ENCODE peak calls at places on chromosome 18, in ten cellular contexts. F is adrenal gland; W is naive thymus-derived CD4-positive, alpha-beta T cell; T is OCI-LY7; Q is left ventricle myocardium inferior; M is HCT116; X is GM23248; O is lung; E is uterus; S is Peyer's patch. I is an unnamed sample.

GRCh38 chr18:70600225-70600925 is 311.5 kb downstream of the SOCS6 start:
- DNase-seq in F (no peak), W (no peak), T (no peak), Q (no peak), M (no peak), X (no peak), O (no peak), E (no peak), S (no peak), I (no peak)

GRCh38 chr18:34222025-34222395 is 2.7 kb downstream of the NOL4 start:
- DNase-seq in F (no peak), W (no peak), T (no peak), Q (no peak), M (no peak), X (peak; percentile 9), O (no peak), E (no peak), S (no peak), I (no peak)

GRCh38 chr18:66582151-66582550 is 21.7 kb downstream of the CDH19 start:
- DNase-seq in F (no peak), W (no peak), T (no peak), Q (no peak), M (no peak), X (no peak), O (no peak), E (no peak), S (no peak), I (no peak)

GRCh38 chr18:56973487-56973886 is 173.4 kb upstream of the BOD1L2 start:
- DNase-seq in F (no peak), W (no peak), T (no peak), Q (no peak), M (no peak), X (peak; percentile 29), O (no peak), E (no peak), S (no peak), I (no peak)

GRCh38 chr18:43277164-43277600 is at the start of gene SYT4:
- DNase-seq in F (peak; percentile 55), W (no peak), T (no peak), Q (peak; percentile 26), M (no peak), X (peak; percentile 63), O (no peak), E (no peak), S (no peak), I (no peak)

GRCh38 chr18:12293831-12294230 is 14.2 kb upstream of the TUBB6 start:
- DNase-seq in F (no peak), W (no peak), T (no peak), Q (no peak), M (no peak), X (no peak), O (no peak), E (no peak), S (no peak), I (no peak)

GRCh38 chr18:36532394-36532793 is 234.9 kb downstream of the FHOD3 start:
- DNase-seq in F (no peak), W (no peak), T (no peak), Q (no peak), M (no peak), X (peak; percentile 88), O (no peak), E (no peak), S (no peak), I (no peak)

GRCh38 chr18:58484989-58485962 is 143.6 kb downstream of the ALPK2 start:
- DNase-seq in F (no peak), W (no peak), T (no peak), Q (no peak), M (no peak), X (no peak), O (no peak), E (no peak), S (no peak), I (no peak)

GRCh38 chr18:74194691-74195090 is 46.4 kb downstream of the TIMM21 start:
- DNase-seq in F (no peak), W (no peak), T (no peak), Q (no peak), M (no peak), X (peak; percentile 42), O (no peak), E (no peak), S (no peak), I (no peak)

GRCh38 chr18:45386256-45386655 is 229.0 kb upstream of the SLC14A2 start:
- DNase-seq in F (no peak), W (no peak), T (peak; percentile 6), Q (no peak), M (no peak), X (peak; percentile 48), O (no peak), E (peak; percentile 29), S (no peak), I (no peak)

GRCh38 chr18:13558132-13558531 is 168.2 kb downstream of the FAM210A start:
- DNase-seq in F (no peak), W (no peak), T (peak; percentile 84), Q (peak; percentile 52), M (peak; percentile 31), X (peak; percentile 49), O (no peak), E (no peak), S (peak; percentile 73), I (peak; percentile 57)

GRCh38 chr18:32308493-32309120 is 118.8 kb downstream of the MEP1B start:
- DNase-seq in F (peak; percentile 29), W (no peak), T (no peak), Q (no peak), M (peak; percentile 72), X (peak; percentile 85), O (no peak), E (peak; percentile 57), S (no peak), I (no peak)

GRCh38 chr18:1784113-1784512 is 787.2 kb downstream of the METTL4 start:
- DNase-seq in F (no peak), W (no peak), T (no peak), Q (no peak), M (no peak), X (no peak), O (no peak), E (no peak), S (no peak), I (no peak)

GRCh38 chr18:9722691-9723090 is 14.6 kb downstream of the RAB31 start:
- DNase-seq in F (no peak), W (no peak), T (peak; percentile 12), Q (no peak), M (no peak), X (peak; percentile 27), O (no peak), E (no peak), S (peak; percentile 81), I (no peak)

GRCh38 chr18:46268662-46269061 is 164.5 kb downstream of the HAUS1 start:
- DNase-seq in F (no peak), W (no peak), T (no peak), Q (peak; percentile 44), M (no peak), X (no peak), O (no peak), E (no peak), S (no peak), I (no peak)

GRCh38 chr18:31736630-31737029 is 24.1 kb downstream of the SLC25A52 start:
- DNase-seq in F (peak; percentile 5), W (no peak), T (peak; percentile 6), Q (no peak), M (no peak), X (no peak), O (no peak), E (no peak), S (no peak), I (no peak)

GRCh38 chr18:36493349-36494281 is 196.1 kb downstream of the FHOD3 start:
- DNase-seq in F (no peak), W (no peak), T (no peak), Q (peak; percentile 28), M (no peak), X (peak; percentile 72), O (no peak), E (no peak), S (peak; percentile 64), I (no peak)

DNA sequence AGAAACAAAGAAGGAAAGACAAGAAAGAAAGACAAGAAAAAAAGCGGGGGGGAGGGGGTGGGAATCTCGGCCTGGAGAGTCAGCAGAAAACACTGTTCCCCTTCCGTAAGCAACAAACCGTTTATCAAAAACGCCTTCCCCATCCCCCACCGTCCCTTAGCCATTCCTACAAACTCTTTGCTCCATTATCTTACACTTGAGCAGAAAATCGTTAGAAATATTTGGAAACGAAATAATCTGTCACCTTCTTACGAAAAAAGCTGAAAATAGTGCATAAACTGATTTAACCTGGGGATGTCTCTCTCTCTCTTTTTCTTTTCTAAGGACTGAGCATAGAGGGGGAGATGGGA is 3.2 kb downstream of the PTGR3 start:
- DNase-seq in F (no peak), W (no peak), T (no peak), Q (no peak), M (no peak), X (no peak), O (no peak), E (no peak), S (no peak), I (no peak)
- H3K4me1 ChIP-seq in F (peaks cover 18% of the 10 kb centered on the region), W (peaks cover 11% of the 10 kb centered on the region), T (peaks cover 4% of the 10 kb centered on the region), Q (peaks cover 87% of the 10 kb centered on the region), M (peaks cover 13% of the 10 kb centered on the region), X (peaks cover 36% of the 10 kb centered on the region), O (peaks cover 18% of the 10 kb centered on the region), E (peaks cover 22% of the 10 kb centered on the region), S (no peaks in the 10 kb centered on the region), I (peaks cover 34% of the 10 kb centered on the region)

GRCh38 chr18:4119813-4120212 is 335.3 kb downstream of the DLGAP1 start:
- DNase-seq in F (no peak), W (no peak), T (no peak), Q (no peak), M (no peak), X (no peak), O (no peak), E (no peak), S (no peak), I (no peak)
- H3K27ac ChIP-seq in F (no peak overlapping the region), W (no peak overlapping the region), T (no peak overlapping the region), Q (no peak overlapping the region), M (no peak overlapping the region), X (no peak overlapping the region), O (no peak overlapping the region), E (no peak overlapping the region), S (no peak overlapping the region), I (no peak overlapping the region)

GRCh38 chr18:26543368-26543767 is 5.0 kb downstream of the KCTD1 start:
- DNase-seq in F (no peak), W (no peak), T (no peak), Q (no peak), M (no peak), X (no peak), O (no peak), E (no peak), S (no peak), I (no peak)
- H3K4me1 ChIP-seq in F (peaks cover 8% of the 10 kb centered on the region), W (no peaks in the 10 kb centered on the region), T (peaks cover 31% of the 10 kb centered on the region), Q (peaks cover 61% of the 10 kb centered on the region), M (peaks cover 2% of the 10 kb centered on the region), X (peaks cover 32% of the 10 kb centered on the region), O (peaks cover 14% of the 10 kb centered on the region), E (no peaks in the 10 kb centered on the region), S (no peaks in the 10 kb centered on the region), I (peaks cover 18% of the 10 kb centered on the region)

GRCh38 chr18:41266214-41266613 is 688.8 kb upstream of the PIK3C3 start:
- DNase-seq in F (no peak), W (no peak), T (no peak), Q (no peak), M (no peak), X (no peak), O (no peak), E (no peak), S (no peak), I (no peak)
- H3K27ac ChIP-seq in F (no peak overlapping the region), W (no peak overlapping the region), T (no peak overlapping the region), Q (no peak overlapping the region), M (no peak overlapping the region), X (no peak overlapping the region), O (no peak overlapping the region), E (no peak overlapping the region), S (no peak overlapping the region), I (no peak overlapping the region)

I was measured in CD8-positive, alpha-beta T cell.